ENCODE peak calls at places on chromosomes 4 and X, in seven cellular contexts. Q is dorsolateral prefrontal cortex, R is astrocyte, D is brain microvascular endothelial cell, H is HepG2, L is lower leg skin, S is tibial nerve. P is an unnamed sample.

GRCh38 chr4:74772106-74772505 is 22.2 kb downstream of the BTC start:
- DNase-seq in R (no peak), D (no peak), L (no peak), H (no peak), S (no peak), Q (no peak), P (no peak)

GRCh38 chrX:110944793-110945466 is 149.3 kb upstream of the CHRDL1 start:
- DNase-seq in R (peak), S (no peak), D (no peak), Q (peak), H (no peak), L (peak), P (no peak)

GRCh38 chrX:129641941-129642340 is 12.8 kb downstream of the APLN start:
- DNase-seq in H (no peak), S (no peak), Q (no peak), D (peak), L (no peak), R (peak), P (no peak)

GRCh38 chr4:99998062-99998880 is 48.2 kb upstream of the H2AZ1 start:
- DNase-seq in D (peak), L (no peak), H (peak), R (peak), S (no peak), Q (no peak), P (no peak)

GRCh38 chr4:89056292-89056952 is 563 bp downstream of the FAM13A start:
- DNase-seq in R (no peak), Q (no peak), H (no peak), S (peak), D (no peak), L (no peak), P (no peak)

GRCh38 chr4:166687828-166688227 is 546.5 kb downstream of the SPOCK3 start:
- DNase-seq in R (no peak), Q (no peak), H (no peak), L (no peak), S (no peak), D (no peak), P (no peak)

GRCh38 chr4:186170966-186171365 is 20.4 kb upstream of the CYP4V2 start:
- DNase-seq in D (no peak), Q (no peak), H (no peak), L (no peak), R (no peak), S (no peak), P (no peak)

GRCh38 chrX:102832661-102833060 is 104.4 kb upstream of the RAB40AL start:
- DNase-seq in L (no peak), H (no peak), Q (no peak), D (peak), S (no peak), R (peak), P (no peak)

GRCh38 chrX:139936259-139936658 is 3.4 kb upstream of the ATP11C start:
- DNase-seq in L (no peak), S (no peak), H (no peak), D (no peak), Q (no peak), R (no peak), P (no peak)
- H3K4me3 ChIP-seq in L (no peak), S (no peak), H (no peak), D (no peak), Q (no peak), R (no peak), P (no peak)

GRCh38 chr4:56314207-56314915 is 72.9 kb downstream of the AASDH start:
- DNase-seq in R (no peak), H (no peak), D (no peak), Q (no peak), L (no peak), S (no peak), P (no peak)

GRCh38 chr4:56313132-56313531 is 74.2 kb downstream of the AASDH start:
- DNase-seq in R (no peak), H (no peak), D (no peak), Q (no peak), S (no peak), L (no peak), P (no peak)

GRCh38 chr4:56315041-56315440 is 72.2 kb downstream of the AASDH start:
- DNase-seq in D (no peak), S (no peak), R (no peak), Q (no peak), H (no peak), L (no peak), P (no peak)

GRCh38 chr4:56316011-56316650 is 71.2 kb downstream of the AASDH start:
- DNase-seq in L (no peak), H (no peak), Q (no peak), S (no peak), R (no peak), D (no peak), P (no peak)

DNA sequence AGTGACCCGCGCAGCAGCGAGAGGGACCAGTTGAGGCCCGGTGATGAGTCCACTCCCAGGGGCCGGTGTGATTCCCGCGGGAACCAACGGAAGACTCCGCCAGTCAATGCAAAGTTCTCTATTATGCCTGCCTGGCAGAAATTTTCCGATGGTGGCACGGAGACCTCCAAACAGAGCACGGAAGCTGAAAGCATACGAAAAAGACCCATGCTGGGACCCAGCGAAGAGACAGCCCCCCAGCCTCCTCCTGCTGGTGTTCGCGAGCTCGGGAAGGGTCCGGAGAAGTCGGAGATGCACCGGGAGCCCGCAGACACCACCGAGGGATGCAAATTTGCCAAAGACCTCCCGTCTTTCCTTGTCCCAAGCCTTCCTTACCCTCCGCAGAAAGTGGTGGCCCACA is 71.7 kb downstream of the AASDH start:
- DNase-seq in S (no peak), H (no peak), D (no peak), R (no peak), L (no peak), Q (no peak), P (no peak)
- TF ChIP-seq CTCF in S (no peak), H (no peak), D (no peak), R (no peak), L (no peak), Q (no peak), P (no peak)

GRCh38 chr4:20301161-20301560 is 49.5 kb downstream of the SLIT2 start:
- DNase-seq in D (no peak), S (no peak), L (no peak), Q (no peak), H (no peak), R (no peak), P (no peak)

GRCh38 chr4:20297246-20297645 is 45.5 kb downstream of the SLIT2 start:
- DNase-seq in H (no peak), S (no peak), R (no peak), L (no peak), Q (no peak), D (no peak), P (no peak)

GRCh38 chr4:20298986-20299385 is 47.3 kb downstream of the SLIT2 start:
- DNase-seq in S (no peak), H (no peak), L (no peak), D (no peak), R (no peak), Q (no peak), P (no peak)

GRCh38 chr4:20297800-20298199 is 46.1 kb downstream of the SLIT2 start:
- DNase-seq in R (no peak), S (no peak), D (no peak), L (no peak), H (no peak), Q (no peak), P (no peak)

DNA sequence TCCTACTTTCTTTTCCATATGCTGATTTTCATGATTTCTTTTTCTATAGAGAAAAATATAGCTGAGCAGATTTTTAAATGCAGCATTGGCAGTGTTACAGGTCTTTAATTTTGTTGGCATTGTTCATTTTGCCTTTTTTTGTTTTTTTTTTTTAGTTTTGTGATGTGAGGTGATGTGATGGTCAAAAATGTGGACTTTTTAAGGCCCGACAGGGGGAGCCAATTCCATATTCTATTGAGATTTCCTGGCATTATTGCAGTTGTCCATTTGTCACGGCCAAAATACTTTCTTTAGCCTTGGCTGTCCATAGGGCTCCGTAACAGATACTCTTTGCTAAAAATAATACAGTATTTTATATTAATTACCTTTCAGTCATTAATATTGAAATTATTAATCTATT is 47.8 kb downstream of the SLIT2 start:
- DNase-seq in Q (no peak), L (no peak), D (peak), R (no peak), S (no peak), H (peak), P (no peak)
- H3K4me3 ChIP-seq in Q (no peak), L (no peak), D (no peak), R (no peak), S (no peak), H (no peak), P (no peak)

GRCh38 chrX:12292996-12293765 is 154.9 kb downstream of the FRMPD4 start:
- DNase-seq in D (peak), S (no peak), H (no peak), L (no peak), R (peak), Q (no peak), P (no peak)
- TF ChIP-seq CTCF in D (no peak), S (no peak), H (no peak), L (no peak), R (no peak), Q (no peak), P (no peak)

GRCh38 chr4:82376109-82376508 is 2.3 kb upstream of the HNRNPD start:
- DNase-seq in R (no peak), D (no peak), L (no peak), Q (no peak), H (no peak), S (no peak), P (no peak)
- H3K4me3 ChIP-seq in R (peak), D (no peak), L (no peak), Q (peak), H (no peak), S (no peak), P (no peak)

DNA sequence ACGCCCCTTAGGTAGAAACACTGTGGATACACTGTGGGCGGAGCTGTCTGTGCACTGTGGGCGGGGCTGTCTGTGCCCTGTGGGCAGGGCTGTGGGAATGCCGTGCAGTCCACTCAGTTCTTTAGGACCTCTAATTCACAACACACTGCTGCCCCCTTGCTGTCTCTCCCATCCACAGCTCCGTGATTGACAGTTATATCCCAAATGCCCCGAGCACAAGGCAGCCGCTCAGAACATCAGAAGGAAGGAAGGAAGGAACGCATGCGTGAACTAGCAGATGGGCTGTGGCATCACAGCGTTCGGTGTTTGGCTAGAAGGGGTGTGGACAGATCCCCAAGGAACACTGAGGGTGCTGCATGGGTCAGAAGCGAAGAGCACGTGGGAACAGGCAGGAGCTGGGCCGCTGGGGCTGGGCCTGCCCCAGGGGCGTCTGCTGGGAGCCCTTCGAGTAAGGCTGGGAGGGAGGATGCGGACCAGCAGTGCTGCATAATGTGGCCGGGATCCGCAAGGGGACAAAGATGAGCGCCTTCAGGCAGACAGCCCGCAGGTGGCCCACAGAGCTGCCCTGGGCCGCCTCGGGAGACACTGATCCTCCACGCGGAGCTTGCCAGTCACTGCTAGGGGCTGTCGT is 29.8 kb downstream of the ACOX3 start:
- DNase-seq in R (no peak), D (peak), H (peak), L (no peak), Q (no peak), S (peak), P (no peak)
- TF ChIP-seq CTCF in R (peak), D (peak), H (peak), L (no peak), Q (peak), S (peak), P (no peak)

DNA sequence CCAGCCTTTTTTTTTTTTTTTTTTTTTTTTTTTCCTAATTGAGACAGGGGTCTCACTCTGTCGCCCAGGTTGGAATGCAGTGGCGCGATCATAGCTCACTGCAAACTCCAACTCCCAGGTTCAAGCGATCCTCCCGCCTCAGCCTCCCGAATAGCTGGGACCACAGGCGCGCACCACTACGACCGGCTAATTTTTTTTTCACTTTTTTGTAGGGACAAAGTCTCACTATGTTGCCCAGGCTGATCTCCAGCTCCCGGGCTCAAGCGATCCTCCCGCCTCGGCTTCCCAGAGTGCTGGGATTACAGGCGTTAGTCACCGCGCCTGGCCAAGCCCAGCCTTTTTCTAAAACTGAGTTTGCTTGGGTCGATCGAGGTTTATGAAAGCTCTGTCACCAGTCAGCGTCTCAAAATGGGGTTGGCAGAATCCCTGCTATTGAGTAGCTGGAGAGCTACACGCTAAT is 1.3 kb upstream of the OTUD5 start:
- DNase-seq in Q (no peak), D (peak), R (peak), S (no peak), L (peak), H (peak), P (no peak)
- H3K4me3 ChIP-seq in Q (peak), D (peak), R (peak), S (peak), L (no peak), H (peak), P (peak)

GRCh38 chr4:24683116-24683515 is 98.8 kb upstream of the DHX15 start:
- DNase-seq in H (no peak), L (no peak), D (no peak), Q (no peak), S (no peak), R (peak), P (no peak)

GRCh38 chr4:24689212-24689611 is 104.9 kb upstream of the DHX15 start:
- DNase-seq in Q (no peak), D (no peak), R (no peak), H (no peak), S (no peak), L (no peak), P (no peak)

GRCh38 chr4:24688453-24688852 is 104.1 kb upstream of the DHX15 start:
- DNase-seq in L (no peak), S (no peak), D (no peak), H (no peak), Q (no peak), R (no peak), P (no peak)

GRCh38 chr4:24690436-24690835 is 104.9 kb upstream of the SOD3 start:
- DNase-seq in L (no peak), S (no peak), D (no peak), R (no peak), H (no peak), Q (no peak), P (no peak)

GRCh38 chr4:24686866-24687672 is 102.7 kb upstream of the DHX15 start:
- DNase-seq in R (no peak), H (peak), D (peak), Q (peak), L (no peak), S (peak), P (no peak)
- TF ChIP-seq CTCF in R (peak), H (peak), D (peak), Q (peak), L (no peak), S (peak), P (peak)